ENCODE peak calls at places on chromosomes 13 and 19, in four cellular contexts. Y, M, A and X are unnamed samples.

GRCh38 chr13:50128406-50129048 is 113.3 kb downstream of the KCNRG start:
- DNase-seq in Y (peak; percentile 62), M (no peak), A (no peak), X (peak; percentile 49)

GRCh38 chr13:79913141-79913827 is 427.6 kb downstream of the SPRY2 start:
- DNase-seq in Y (no peak), M (no peak), A (no peak), X (no peak)

GRCh38 chr19:3528539-3529211 is 10.3 kb upstream of the TEKTIP1 start:
- DNase-seq in Y (no peak), M (no peak), A (no peak), X (no peak)

GRCh38 chr13:75881109-75881775 is 245.1 kb downstream of the LMO7 start:
- DNase-seq in Y (no peak), M (peak; percentile 77), A (no peak), X (no peak)

GRCh38 chr13:112056739-112057433 is 10.1 kb upstream of the SOX1 start:
- DNase-seq in Y (peak; percentile 48), M (no peak), A (peak; percentile 61), X (no peak)

GRCh38 chr13:51683537-51684050 is 99.3 kb downstream of the WDFY2 start:
- DNase-seq in Y (no peak), M (no peak), A (no peak), X (peak; percentile 56)

GRCh38 chr13:111966969-111967368 is 100.0 kb upstream of the SOX1 start:
- DNase-seq in Y (no peak), M (no peak), A (no peak), X (no peak)

GRCh38 chr13:110835721-110836599 is 78.9 kb downstream of the ANKRD10 start:
- DNase-seq in Y (no peak), M (no peak), A (no peak), X (no peak)

GRCh38 chr19:30253581-30253996 is 118.6 kb upstream of the ZNF536 start:
- DNase-seq in Y (no peak), M (no peak), A (no peak), X (peak; percentile 38)

GRCh38 chr19:51440846-51441409 is 17.3 kb downstream of the SIGLEC8 start:
- DNase-seq in Y (no peak), M (no peak), A (no peak), X (no peak)

GRCh38 chr19:16343156-16343555 is 18.5 kb downstream of the KLF2 start:
- DNase-seq in Y (no peak), M (no peak), A (no peak), X (no peak)

GRCh38 chr13:51579676-51580075 is 4.6 kb upstream of the WDFY2 start:
- DNase-seq in Y (no peak), M (no peak), A (no peak), X (no peak)

GRCh38 chr19:23070353-23070781 is 46.5 kb upstream of the ZNF730 start:
- DNase-seq in Y (peak; percentile 43), M (peak; percentile 15), A (peak; percentile 60), X (peak; percentile 27)

GRCh38 chr19:46840157-46840942 is 10.3 kb downstream of the AP2S1 start:
- DNase-seq in Y (peak; percentile 78), M (peak; percentile 70), A (peak; percentile 60), X (peak; percentile 91)

DNA sequence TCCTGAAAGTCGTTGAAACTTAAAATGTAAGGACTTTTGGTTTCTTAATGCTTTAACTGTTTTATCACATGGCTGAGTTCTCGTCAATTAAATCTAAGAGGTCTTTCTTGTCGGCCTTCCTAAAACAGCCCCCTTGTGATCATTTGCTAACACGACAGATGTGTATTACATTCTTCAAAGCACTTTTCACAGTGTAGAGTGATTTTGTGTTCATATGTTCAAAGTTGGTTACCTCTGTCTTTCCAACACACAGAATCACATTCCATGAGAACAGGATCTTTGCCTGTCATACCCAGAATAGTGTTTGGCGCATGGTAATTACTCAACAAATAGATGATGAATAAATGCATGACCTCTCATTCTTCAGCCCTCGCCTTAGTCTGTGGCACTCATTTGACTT is 1.1 kb downstream of the GTF2F2 start:
- DNase-seq in Y (no peak), M (peak; percentile 53), A (no peak), X (peak; percentile 53)
- H3K4ac ChIP-seq in Y (no peak overlapping the region), M (peak overlapping the region; percentile 21), A (no peak overlapping the region), X (no peak overlapping the region)

DNA sequence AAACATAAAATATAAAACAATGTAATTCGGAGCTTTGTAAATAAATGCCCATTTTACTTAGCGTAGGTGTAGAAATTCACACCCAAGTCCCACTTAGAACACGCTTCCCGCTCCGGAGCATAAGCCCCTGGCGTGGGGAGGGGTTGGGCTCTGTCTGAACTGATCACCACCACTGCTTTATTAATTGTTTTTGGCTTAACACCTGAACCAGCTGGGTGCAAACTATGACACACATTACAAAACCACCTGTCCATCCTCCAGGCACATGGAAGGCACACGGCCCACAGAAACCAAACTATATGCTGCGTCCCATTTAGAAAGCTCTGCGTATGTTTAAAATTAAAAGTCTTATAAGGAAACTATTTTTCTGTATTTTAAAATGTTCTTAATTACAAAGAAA is 25.9 kb downstream of the RASA3 start:
- DNase-seq in Y (no peak), M (no peak), A (no peak), X (no peak)
- H3K56ac ChIP-seq in Y (no peak overlapping the region), M (no peak overlapping the region), A (no peak overlapping the region), X (no peak overlapping the region)

GRCh38 chr13:24226762-24227161 is 66.2 kb downstream of the SPATA13 start:
- DNase-seq in Y (no peak), M (no peak), A (no peak), X (peak; percentile 29)

GRCh38 chr13:24224232-24224680 is 63.7 kb downstream of the SPATA13 start:
- DNase-seq in Y (no peak), M (no peak), A (no peak), X (no peak)

GRCh38 chr13:24225930-24226329 is 65.4 kb downstream of the SPATA13 start:
- DNase-seq in Y (peak; percentile 48), M (no peak), A (no peak), X (peak; percentile 77)

GRCh38 chr13:24223341-24224231 is 63.1 kb downstream of the SPATA13 start:
- DNase-seq in Y (no peak), M (no peak), A (no peak), X (no peak)

GRCh38 chr13:24225062-24225461 is 64.5 kb downstream of the SPATA13 start:
- DNase-seq in Y (no peak), M (no peak), A (no peak), X (no peak)
- H3K23ac ChIP-seq in Y (no peak overlapping the region), M (no peak overlapping the region), A (no peak overlapping the region), X (no peak overlapping the region)

DNA sequence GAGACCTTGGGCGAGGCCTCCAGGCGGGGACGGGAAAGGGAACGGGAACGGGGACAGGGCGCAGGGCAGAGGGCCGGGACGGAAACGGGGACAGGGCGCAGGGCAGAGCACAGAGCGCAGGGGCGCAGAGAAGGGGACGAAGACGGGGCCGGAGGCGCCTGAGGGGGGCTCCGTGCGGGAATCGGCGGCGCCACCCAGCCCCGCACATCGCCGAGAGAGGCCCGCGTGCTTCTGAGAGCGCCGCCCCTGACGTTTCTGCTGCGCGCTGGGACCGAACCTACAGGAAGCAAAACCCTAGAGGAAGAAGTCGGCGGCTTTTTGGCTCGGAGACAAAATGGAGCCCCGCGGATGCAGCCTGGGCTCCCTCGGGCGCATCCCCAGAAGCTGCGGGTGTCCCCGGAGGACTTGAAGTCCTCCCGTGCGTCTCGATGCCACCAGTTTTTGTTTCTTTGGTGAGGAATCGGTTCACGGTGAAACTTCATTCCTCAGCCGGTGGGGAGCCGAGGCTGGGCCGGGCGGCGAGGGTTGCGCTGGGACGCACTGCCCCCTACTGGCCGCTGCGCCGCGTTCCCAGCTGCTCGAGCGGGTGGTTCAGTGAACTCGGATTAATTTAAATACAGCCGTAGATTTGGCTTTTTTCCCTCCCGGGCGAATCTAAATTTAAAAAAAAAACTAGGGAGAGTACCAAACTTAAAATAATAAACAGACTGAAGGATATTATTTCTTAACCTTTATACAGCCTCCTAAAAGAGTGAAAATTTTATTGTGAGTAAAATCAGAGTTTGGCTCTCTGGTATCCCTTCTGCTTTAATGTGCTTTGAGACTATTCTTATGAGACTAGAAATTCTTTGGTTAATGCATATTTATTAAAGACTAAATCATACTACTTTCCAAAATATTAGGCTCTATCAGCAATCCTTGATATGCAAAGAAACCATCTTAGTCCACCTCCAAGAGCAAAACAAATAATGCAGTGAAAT is 350.0 kb upstream of the ARGLU1 start:
- DNase-seq in Y (peak; percentile 81), M (peak; percentile 61), A (peak; percentile 95), X (peak; percentile 83)
- H3K4ac ChIP-seq in Y (peak overlapping the region; percentile 22), M (peak overlapping the region; percentile 79), A (no peak overlapping the region), X (peak overlapping the region; percentile 47)

DNA sequence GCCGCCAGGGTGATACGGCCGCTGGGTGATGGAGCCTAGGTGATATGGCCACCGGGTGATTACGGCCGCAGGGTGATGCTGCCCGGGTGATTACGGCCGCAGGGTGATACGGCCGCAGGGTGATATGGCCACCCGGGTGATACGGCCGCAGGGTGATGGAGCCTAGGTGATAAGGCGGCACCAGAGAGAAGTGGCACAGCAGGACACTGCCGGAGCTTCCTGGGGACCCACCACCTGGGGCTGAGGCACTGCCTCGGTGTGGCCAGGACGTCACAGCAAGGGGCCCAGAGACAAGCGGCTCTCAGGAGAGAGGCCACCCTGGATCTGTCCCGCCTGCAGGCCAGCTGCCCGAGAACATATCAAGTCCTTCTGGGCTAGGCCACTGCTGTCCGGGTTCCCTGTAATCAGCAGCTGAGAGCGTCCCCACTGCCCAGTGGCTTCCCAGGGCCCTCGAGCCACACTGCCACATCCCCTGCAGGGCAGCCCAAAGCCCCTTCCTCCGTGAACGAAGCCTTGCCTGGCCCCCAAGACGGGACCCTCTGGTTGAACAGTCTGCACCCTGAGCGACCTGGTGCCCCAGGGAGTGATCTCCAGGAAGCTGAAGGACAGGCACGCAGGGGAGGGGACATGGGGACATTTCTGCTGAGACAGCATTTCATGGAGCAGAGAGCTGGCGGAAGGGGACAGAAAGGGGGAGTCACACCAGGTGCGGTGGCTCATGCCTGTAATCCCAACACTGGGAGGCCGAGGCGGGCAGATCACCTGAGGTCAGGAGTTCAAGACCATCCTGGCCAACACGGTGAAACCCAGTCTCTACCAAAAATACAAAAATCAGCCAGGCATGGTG is 22.1 kb downstream of the ZNF787 start:
- DNase-seq in Y (no peak), M (no peak), A (no peak), X (no peak)
- H3K56ac ChIP-seq in Y (no peak overlapping the region), M (no peak overlapping the region), A (no peak overlapping the region), X (no peak overlapping the region)

DNA sequence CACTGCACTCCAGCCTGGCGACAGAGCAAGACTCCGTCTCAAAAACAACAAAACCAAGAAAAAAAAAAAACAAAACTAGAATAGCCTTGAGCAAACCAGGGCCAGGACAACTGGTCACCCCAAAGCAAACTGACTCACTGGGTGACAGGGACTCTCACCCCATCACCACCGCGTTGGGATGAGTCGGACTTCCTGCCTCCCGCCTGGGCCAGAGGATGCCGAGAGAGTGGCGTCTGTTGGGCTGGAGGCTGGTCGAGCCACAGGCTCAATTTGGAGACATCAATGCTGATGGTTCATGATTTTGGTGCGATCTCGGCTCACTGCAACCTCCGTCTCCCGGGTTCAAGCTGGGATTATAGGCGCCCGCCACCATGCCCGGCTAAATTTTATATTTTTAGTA is 11.6 kb downstream of the TMPRSS9 start:
- DNase-seq in Y (no peak), M (peak; percentile 60), A (no peak), X (no peak)
- H3K23ac ChIP-seq in Y (no peak overlapping the region), M (no peak overlapping the region), A (no peak overlapping the region), X (no peak overlapping the region)

GRCh38 chr13:114143806-114144605 is 11.6 kb upstream of the RASA3 start:
- DNase-seq in Y (peak; percentile 74), M (no peak), A (peak; percentile 59), X (peak; percentile 71)
- H3K4ac ChIP-seq in Y (no peak overlapping the region), M (peak overlapping the region; percentile 24), A (no peak overlapping the region), X (no peak overlapping the region)

DNA sequence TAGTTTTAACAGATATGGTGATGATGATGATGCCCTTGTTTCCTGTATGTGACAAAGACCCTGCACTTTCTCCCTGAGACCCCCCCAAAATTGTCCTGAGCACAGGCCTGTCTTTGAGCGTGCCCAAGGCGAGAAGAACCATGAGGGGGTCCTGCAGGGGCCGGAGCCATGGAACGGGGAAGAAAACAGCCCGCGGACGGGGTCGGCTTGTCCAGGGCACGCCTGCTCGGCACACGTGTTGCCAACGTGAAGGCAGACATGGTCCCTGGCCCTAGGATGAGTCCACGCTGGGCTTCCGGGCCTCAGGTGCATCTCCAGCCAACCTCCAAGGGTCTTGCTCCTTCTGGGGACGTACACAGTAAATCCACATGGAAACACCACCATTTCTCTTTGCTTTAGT is 90.8 kb downstream of the SLC7A1 start:
- DNase-seq in Y (no peak), M (no peak), A (no peak), X (no peak)
- H3K56ac ChIP-seq in Y (no peak overlapping the region), M (no peak overlapping the region), A (no peak overlapping the region), X (no peak overlapping the region)